ENCODE peak calls at places on chromosome 4, in six cellular contexts. C is memory B cell; O is omental fat pad; I is cardiac fibroblast; H is activated CD4-positive, alpha-beta memory T cell treated with anti-CD3 and anti-CD28 coated beads for 36 hours; L is naive thymus-derived CD8-positive, alpha-beta T cell. N is an unnamed sample.

GRCh38 chr4:7547368-7548040 is 112.8 kb upstream of the PSAPL1 start:
- DNase-seq in C (no peak), O (no peak), I (no peak), H (no peak), L (no peak), N (no peak)

GRCh38 chr4:152591361-152591760 is 55.5 kb upstream of the FBXW7 start:
- DNase-seq in C (no peak), O (no peak), I (peak), H (peak), L (peak), N (peak)

GRCh38 chr4:136002316-136002715 is 1530.0 kb downstream of the PCDH18 start:
- DNase-seq in C (no peak), O (no peak), I (no peak), H (no peak), L (no peak), N (no peak)

GRCh38 chr4:3239998-3240920 is 8.7 kb upstream of the MSANTD1 start:
- DNase-seq in C (no peak), O (no peak), I (no peak), H (no peak), L (no peak), N (no peak)

GRCh38 chr4:1219553-1219950 is 29.4 kb downstream of the CTBP1 start:
- DNase-seq in C (no peak), O (no peak), I (peak), H (no peak), L (no peak), N (no peak)

GRCh38 chr4:140790171-140790570 is 34.0 kb upstream of the TBC1D9 start:
- DNase-seq in C (no peak), O (no peak), I (peak), H (no peak), L (no peak), N (no peak)

GRCh38 chr4:176150283-176150682 is 45.1 kb downstream of the SPATA4 start:
- DNase-seq in C (no peak), O (no peak), I (peak), H (no peak), L (no peak), N (peak)

GRCh38 chr4:13208558-13209193 is 275.5 kb downstream of the RAB28 start:
- DNase-seq in C (no peak), O (no peak), I (no peak), H (no peak), L (no peak), N (no peak)

GRCh38 chr4:126799971-126800722 is 832.6 kb upstream of the INTU start:
- DNase-seq in C (no peak), O (no peak), I (peak), H (no peak), L (no peak), N (peak)

GRCh38 chr4:102047616-102048015 is 257.1 kb downstream of the BANK1 start:
- DNase-seq in C (no peak), O (no peak), I (no peak), H (no peak), L (no peak), N (no peak)

GRCh38 chr4:29046166-29046565 is 1674.0 kb upstream of the PCDH7 start:
- DNase-seq in C (no peak), O (no peak), I (peak), H (no peak), L (no peak), N (peak)

GRCh38 chr4:8321220-8321619 is 51.7 kb downstream of the HTRA3 start:
- DNase-seq in C (no peak), O (no peak), I (no peak), H (no peak), L (no peak), N (no peak)